ENCODE peak calls at places on chromosomes 11 and 22, in seven cellular contexts. B is EH; O is activated naive CD8-positive, alpha-beta T cell treated with anti-CD3 and anti-CD28 coated beads for 36 hours; M is HEK293T; H is T-helper 2 cell; P is sciatic nerve; A is GM03348. N is an unnamed sample.

GRCh38 chr11:59429924-59430516 is 3.8 kb upstream of the OR5A2 start:
- DNase-seq in B (peak), O (peak), M (peak), H (peak), P (no peak), A (peak), N (peak)

GRCh38 chr11:13278620-13279486 is 1.3 kb downstream of the BMAL1 start:
- DNase-seq in B (no peak), O (peak), M (no peak), H (no peak), P (no peak), A (peak), N (no peak)

GRCh38 chr22:22001664-22002525 is 19.3 kb upstream of the TOP3B start:
- DNase-seq in B (no peak), O (no peak), M (no peak), H (no peak), P (no peak), A (no peak), N (no peak)

GRCh38 chr11:72278911-72279310 is 34.9 kb upstream of the PHOX2A start:
- DNase-seq in B (peak), O (no peak), M (no peak), H (no peak), P (no peak), A (no peak), N (no peak)

GRCh38 chr22:43207386-43207785 is 20.5 kb upstream of the TTLL12 start:
- DNase-seq in B (no peak), O (no peak), M (no peak), H (no peak), P (no peak), A (no peak), N (no peak)

GRCh38 chr11:88420165-88420781 is 82.7 kb upstream of the CTSC start:
- DNase-seq in B (peak), O (no peak), M (no peak), H (no peak), P (no peak), A (peak), N (no peak)

GRCh38 chr22:24948356-24949202 is 2.1 kb upstream of the LHFPL7 start:
- DNase-seq in B (no peak), O (no peak), M (no peak), H (no peak), P (no peak), A (no peak), N (no peak)

GRCh38 chr11:15483205-15483604 is 368.5 kb downstream of the INSC start:
- DNase-seq in B (no peak), O (no peak), M (no peak), H (no peak), P (no peak), A (no peak), N (no peak)

GRCh38 chr11:134412508-134413333 is 679 bp upstream of the B3GAT1 start:
- DNase-seq in B (no peak), O (peak), M (peak), H (no peak), P (peak), A (no peak), N (no peak)

GRCh38 chr11:117663389-117663788 is 133.6 kb downstream of the DSCAML1 start:
- DNase-seq in B (no peak), O (no peak), M (no peak), H (no peak), P (no peak), A (no peak), N (no peak)

GRCh38 chr11:34602245-34602644 is 18.6 kb upstream of the EHF start:
- DNase-seq in B (no peak), O (no peak), M (no peak), H (no peak), P (no peak), A (no peak), N (no peak)

GRCh38 chr22:36048911-36049677 is 20.5 kb upstream of the RBFOX2 start:
- DNase-seq in B (peak), O (no peak), M (no peak), H (no peak), P (no peak), A (no peak), N (no peak)

GRCh38 chr22:31917227-31917921 is 27.0 kb upstream of the YWHAH start:
- DNase-seq in B (no peak), O (no peak), M (no peak), H (no peak), P (no peak), A (no peak), N (no peak)

GRCh38 chr11:61630104-61630503 is 49.2 kb upstream of the SYT7 start:
- DNase-seq in B (no peak), O (no peak), M (no peak), H (no peak), P (no peak), A (no peak), N (no peak)

GRCh38 chr11:10887307-10887706 is 29.5 kb upstream of the ZBED5 start:
- DNase-seq in B (no peak), O (no peak), M (no peak), H (no peak), P (no peak), A (no peak), N (no peak)

GRCh38 chr11:63543711-63544110 is 7.1 kb downstream of the PLAAT4 start:
- DNase-seq in B (no peak), O (no peak), M (no peak), H (no peak), P (no peak), A (no peak), N (no peak)

GRCh38 chr22:48637231-48637630 is 1190.4 kb downstream of the BRD1 start:
- DNase-seq in B (no peak), O (no peak), M (no peak), H (no peak), P (no peak), A (no peak), N (no peak)

GRCh38 chr11:729492-730074 is 17.7 kb upstream of the TALDO1 start:
- DNase-seq in B (no peak), O (no peak), M (no peak), H (no peak), P (peak), A (no peak), N (no peak)

GRCh38 chr11:122642472-122642922 is 13.0 kb upstream of the UBASH3B start:
- DNase-seq in B (peak), O (no peak), M (no peak), H (no peak), P (no peak), A (peak), N (no peak)

GRCh38 chr22:17638432-17639237 is at the start of gene BCL2L13:
- DNase-seq in B (peak), O (peak), M (peak), H (peak), P (peak), A (peak), N (peak)

GRCh38 chr22:44486538-44486937 is 11.5 kb downstream of the RTL6 start:
- DNase-seq in B (peak), O (no peak), M (no peak), H (no peak), P (no peak), A (no peak), N (no peak)

GRCh38 chr11:41989173-41989572 is 529.7 kb upstream of the LRRC4C start:
- DNase-seq in B (peak), O (no peak), M (no peak), H (no peak), P (no peak), A (no peak), N (no peak)

GRCh38 chr22:23939017-23939357 is 22.0 kb downstream of the GSTT2B start:
- DNase-seq in B (no peak), O (no peak), M (no peak), H (no peak), P (no peak), A (no peak), N (no peak)

GRCh38 chr22:37498289-37498909 is 12.2 kb upstream of the MFNG start:
- DNase-seq in B (no peak), O (peak), M (peak), H (peak), P (no peak), A (no peak), N (peak)

N was measured in T-helper 9 cell.